ENCODE peak calls at places on chromosomes 2 and 18, in six cellular contexts. O, C, R, H, W and P are unnamed samples.

GRCh38 chr2:11866358-11867335 is 120.2 kb downstream of the LPIN1 start:
- DNase-seq in H (peak; percentile 14), W (no peak), C (no peak), R (no peak), O (no peak), P (no peak)

GRCh38 chr2:239160226-239161143 is 240.3 kb downstream of the HDAC4 start:
- DNase-seq in H (no peak), W (no peak), C (peak; percentile 13), O (peak; percentile 17), R (no peak), P (no peak)

GRCh38 chr2:48983051-48983450 is 171.3 kb downstream of the FSHR start:
- DNase-seq in C (no peak), W (no peak), H (no peak), R (no peak), O (no peak), P (no peak)

GRCh38 chr2:165499131-165499530 is 29.6 kb downstream of the CSRNP3 start:
- DNase-seq in W (no peak), R (no peak), O (no peak), H (no peak), C (no peak), P (no peak)

GRCh38 chr2:192578780-192579179 is 384.0 kb upstream of the TMEFF2 start:
- DNase-seq in R (no peak), C (no peak), O (no peak), W (no peak), H (no peak), P (no peak)

GRCh38 chr18:74456409-74457042 is 582 bp downstream of the DIPK1C start:
- DNase-seq in H (peak; percentile 67), C (no peak), W (no peak), R (no peak), O (no peak), P (peak; percentile 17)

GRCh38 chr2:108194409-108195132 is 45.2 kb upstream of the SULT1C3 start:
- DNase-seq in C (no peak), R (peak; percentile 12), O (no peak), W (no peak), H (no peak), P (no peak)

GRCh38 chr2:160033732-160034392 is 28.6 kb downstream of the PLA2R1 start:
- DNase-seq in H (no peak), O (no peak), C (peak; percentile 20), R (peak; percentile 65), W (no peak), P (no peak)

GRCh38 chr18:40357536-40357935 is 1597.5 kb upstream of the PIK3C3 start:
- DNase-seq in W (no peak), O (no peak), C (no peak), R (no peak), H (no peak), P (no peak)

GRCh38 chr2:140880573-140880972 is 1250.2 kb downstream of the LRP1B start:
- DNase-seq in O (no peak), H (no peak), R (peak; percentile 77), W (no peak), C (peak; percentile 91), P (no peak)

GRCh38 chr18:31146809-31147208 is 15.8 kb downstream of the DSC1 start:
- DNase-seq in O (no peak), H (no peak), W (no peak), R (no peak), C (no peak), P (no peak)

GRCh38 chr2:30230479-30230854 is 867 bp upstream of the LBH start:
- DNase-seq in W (no peak), O (peak; percentile 43), H (peak; percentile 59), C (peak; percentile 64), R (peak; percentile 46), P (no peak)

GRCh38 chr18:76232010-76232409 is 263.0 kb downstream of the ZNF516 start:
- DNase-seq in C (no peak), R (no peak), W (no peak), H (no peak), O (no peak), P (no peak)

GRCh38 chr2:163735692-163736432 is at the start of gene FIGN:
- DNase-seq in O (peak; percentile 82), R (peak; percentile 90), H (peak; percentile 83), W (peak; percentile 88), C (peak; percentile 82), P (peak; percentile 93)

GRCh38 chr2:216777637-216778273 is 82.1 kb downstream of the TNP1 start:
- DNase-seq in R (peak; percentile 77), O (peak; percentile 82), W (peak; percentile 43), C (peak; percentile 49), H (peak; percentile 58), P (peak; percentile 96)

GRCh38 chr18:45127395-45127794 is 446.7 kb downstream of the SETBP1 start:
- DNase-seq in C (no peak), O (no peak), H (no peak), W (no peak), R (no peak), P (no peak)

GRCh38 chr2:134208825-134209224 is 45.0 kb upstream of the MGAT5 start:
- DNase-seq in H (no peak), W (no peak), O (no peak), C (no peak), R (no peak), P (no peak)

GRCh38 chr2:238097988-238098853 is 1.9 kb upstream of the ESPNL start:
- DNase-seq in O (peak; percentile 84), R (peak; percentile 68), W (peak; percentile 45), C (no peak), H (peak; percentile 85), P (peak; percentile 94)

GRCh38 chr2:123747316-123747715 is 277.8 kb upstream of the CNTNAP5 start:
- DNase-seq in O (no peak), C (no peak), H (no peak), W (no peak), R (no peak), P (no peak)

GRCh38 chr18:67359868-67360838 is 156.4 kb downstream of the DSEL start:
- DNase-seq in O (no peak), R (peak; percentile 98), H (no peak), C (peak; percentile 96), W (no peak), P (no peak)

GRCh38 chr2:176584333-176584732 is 315.1 kb downstream of the MTX2 start:
- DNase-seq in C (peak; percentile 66), O (no peak), W (no peak), H (no peak), R (peak; percentile 43), P (no peak)

GRCh38 chr2:20957745-20958144 is 86.1 kb downstream of the APOB start:
- DNase-seq in H (no peak), O (no peak), W (no peak), C (no peak), R (no peak), P (no peak)

GRCh38 chr2:8679827-8680731 is 1.8 kb upstream of the ID2 start:
- DNase-seq in C (peak; percentile 43), W (peak; percentile 26), O (no peak), H (no peak), R (peak; percentile 59), P (peak; percentile 56)

GRCh38 chr2:8679567-8679826 is 2.4 kb upstream of the ID2 start:
- DNase-seq in O (no peak), C (no peak), W (no peak), R (no peak), H (no peak), P (no peak)

GRCh38 chr2:8681786-8682692 is at the start of gene ID2:
- DNase-seq in H (peak; percentile 98), R (peak; percentile 99), O (peak; percentile 99), C (peak; percentile 98), W (peak; percentile 98), P (peak; percentile 100)

GRCh38 chr2:8682719-8683667 is 1.1 kb downstream of the ID2 start:
- DNase-seq in H (no peak), C (peak; percentile 55), W (peak; percentile 21), R (peak; percentile 74), O (no peak), P (peak; percentile 43)

GRCh38 chr2:8680931-8681760 is 710 bp upstream of the ID2 start:
- DNase-seq in C (peak; percentile 92), H (peak; percentile 76), R (peak; percentile 97), O (peak; percentile 46), W (peak; percentile 59), P (peak; percentile 95)
- H3K79me1 ChIP-seq in C (no peaks in the 10 kb centered on the region), H (no peaks in the 10 kb centered on the region), R (peaks cover 3% of the 10 kb centered on the region), O (no peaks in the 10 kb centered on the region), W (peaks cover 2% of the 10 kb centered on the region), P (no peaks in the 10 kb centered on the region)

GRCh38 chr2:205650450-205650849 is 31.9 kb upstream of the NRP2 start:
- DNase-seq in H (peak; percentile 48), W (peak; percentile 43), O (peak; percentile 64), C (peak; percentile 61), R (peak; percentile 72), P (peak; percentile 90)

GRCh38 chr2:205651719-205652118 is 30.6 kb upstream of the NRP2 start:
- DNase-seq in H (no peak), O (no peak), W (no peak), C (no peak), R (no peak), P (no peak)

GRCh38 chr2:205654878-205655601 is 27.3 kb upstream of the NRP2 start:
- DNase-seq in R (peak; percentile 70), O (no peak), H (peak; percentile 16), C (peak; percentile 88), W (no peak), P (no peak)

GRCh38 chr2:205646680-205647079 is 35.6 kb upstream of the NRP2 start:
- DNase-seq in O (no peak), R (no peak), H (no peak), C (no peak), W (no peak), P (no peak)

DNA sequence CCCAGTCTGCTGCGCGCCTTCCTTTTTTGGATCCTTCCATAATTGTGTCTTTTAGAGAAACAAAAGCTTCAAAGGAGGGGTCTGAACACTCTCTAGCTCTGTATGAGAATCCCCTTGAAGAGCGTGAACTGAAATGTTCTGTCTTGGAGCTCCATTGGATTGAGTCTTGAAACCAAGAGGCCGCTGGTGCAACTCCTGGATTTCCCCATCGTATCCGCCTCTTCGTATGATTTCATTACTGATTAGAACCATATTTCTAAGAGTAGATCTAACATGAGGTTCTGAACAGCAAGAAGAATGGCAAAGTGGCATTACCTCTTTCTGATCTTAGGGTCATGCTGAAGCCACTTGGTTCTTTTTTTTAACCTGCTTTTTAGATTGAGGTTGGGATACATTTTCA is 31.4 kb upstream of the NRP2 start:
- DNase-seq in O (no peak), W (no peak), R (no peak), C (no peak), H (no peak), P (no peak)
- H2BK120ac ChIP-seq in O (no peak overlapping the region), W (no peak overlapping the region), R (no peak overlapping the region), C (peak overlapping the region; percentile 70), H (no peak overlapping the region), P (no peak overlapping the region)

GRCh38 chr2:25251032-25251460 is 82.7 kb upstream of the POMC start:
- DNase-seq in H (no peak), W (peak; percentile 49), R (no peak), O (no peak), C (no peak), P (no peak)
- H3K18ac ChIP-seq in H (peak overlapping the region; percentile 98), W (peak overlapping the region; percentile 99), R (peak overlapping the region; percentile 90), O (no peak overlapping the region), C (no peak overlapping the region), P (peak overlapping the region; percentile 96)

GRCh38 chr18:48874233-48874632 is 76.5 kb downstream of the SMAD7 start:
- DNase-seq in C (no peak), W (no peak), O (no peak), H (no peak), R (no peak), P (no peak)
- H3K79me1 ChIP-seq in C (no peaks in the 10 kb centered on the region), W (no peaks in the 10 kb centered on the region), O (no peaks in the 10 kb centered on the region), H (no peaks in the 10 kb centered on the region), R (peaks cover 1% of the 10 kb centered on the region), P (no peaks in the 10 kb centered on the region)